ENCODE peak calls at places on chromosomes 12 and 14, in eight cellular contexts. One of them, this sample, is unnamed.

GRCh38 chr12:59973515-59973914 is 377.7 kb downstream of the SLC16A7 start:
- DNase-seq in globus pallidus: no peak
- DNase-seq in epithelial cell of esophagus: peak
- DNase-seq in SW480: peak
- DNase-seq in amygdala: no peak
- DNase-seq in GM10248: no peak
- DNase-seq in left kidney: no peak
- DNase-seq in Karpas-422: no peak
- DNase-seq in this sample: no peak

GRCh38 chr12:107320031-107320928 is 226.9 kb upstream of the CRY1 start:
- DNase-seq in globus pallidus: no peak
- DNase-seq in epithelial cell of esophagus: peak
- DNase-seq in SW480: peak
- DNase-seq in amygdala: no peak
- DNase-seq in GM10248: no peak
- DNase-seq in left kidney: peak
- DNase-seq in Karpas-422: no peak
- DNase-seq in this sample: no peak

GRCh38 chr14:28754209-28754985 is 12.2 kb upstream of the FOXG1 start:
- DNase-seq in globus pallidus: peak
- DNase-seq in epithelial cell of esophagus: peak
- DNase-seq in SW480: peak
- DNase-seq in amygdala: no peak
- DNase-seq in GM10248: peak
- DNase-seq in left kidney: peak
- DNase-seq in Karpas-422: peak
- DNase-seq in this sample: peak

GRCh38 chr12:33650832-33651231 is 211.2 kb upstream of the SYT10 start:
- DNase-seq in globus pallidus: no peak
- DNase-seq in epithelial cell of esophagus: no peak
- DNase-seq in SW480: no peak
- DNase-seq in amygdala: no peak
- DNase-seq in GM10248: no peak
- DNase-seq in left kidney: no peak
- DNase-seq in Karpas-422: no peak
- DNase-seq in this sample: no peak

GRCh38 chr14:22978873-22979671 is 3.3 kb downstream of the AJUBA start:
- DNase-seq in globus pallidus: no peak
- DNase-seq in epithelial cell of esophagus: peak
- DNase-seq in SW480: peak
- DNase-seq in amygdala: no peak
- DNase-seq in GM10248: no peak
- DNase-seq in left kidney: no peak
- DNase-seq in Karpas-422: no peak
- DNase-seq in this sample: no peak

GRCh38 chr12:53097564-53098353 is at the start of gene IGFBP6:
- DNase-seq in globus pallidus: no peak
- DNase-seq in epithelial cell of esophagus: peak
- DNase-seq in SW480: peak
- DNase-seq in amygdala: no peak
- DNase-seq in GM10248: peak
- DNase-seq in left kidney: peak
- DNase-seq in Karpas-422: peak
- DNase-seq in this sample: peak

GRCh38 chr14:85762523-85762922 is 232.6 kb downstream of the FLRT2 start:
- DNase-seq in globus pallidus: peak
- DNase-seq in epithelial cell of esophagus: no peak
- DNase-seq in SW480: no peak
- DNase-seq in amygdala: no peak
- DNase-seq in GM10248: no peak
- DNase-seq in left kidney: no peak
- DNase-seq in Karpas-422: no peak
- DNase-seq in this sample: peak

GRCh38 chr14:60095781-60096450 is 4.2 kb downstream of the PCNX4 start:
- DNase-seq in globus pallidus: no peak
- DNase-seq in epithelial cell of esophagus: peak
- DNase-seq in SW480: no peak
- DNase-seq in amygdala: no peak
- DNase-seq in GM10248: no peak
- DNase-seq in left kidney: no peak
- DNase-seq in Karpas-422: no peak
- DNase-seq in this sample: no peak

GRCh38 chr12:121611306-121611705 is 15.0 kb upstream of the ORAI1 start:
- DNase-seq in globus pallidus: no peak
- DNase-seq in epithelial cell of esophagus: no peak
- DNase-seq in SW480: no peak
- DNase-seq in amygdala: no peak
- DNase-seq in GM10248: no peak
- DNase-seq in left kidney: no peak
- DNase-seq in Karpas-422: peak
- DNase-seq in this sample: no peak